ENCODE peak calls at places on chromosomes 4 and X, in six cellular contexts. X is HCT116, O is IMR-90, J is fibroblast of lung, F is NT2/D1, G is adipocyte. M is an unnamed sample.

GRCh38 chrX:439719-440118 is 53.0 kb upstream of the PPP2R3B start:
- DNase-seq in O (no peak), F (no peak), G (no peak), X (no peak), J (no peak), M (no peak)

GRCh38 chrX:34632404-34632803 is 24.7 kb downstream of the TMEM47 start:
- DNase-seq in F (no peak), O (no peak), J (no peak), X (no peak), G (no peak), M (no peak)

GRCh38 chr4:41160010-41160789 is 54.1 kb downstream of the APBB2 start:
- DNase-seq in O (peak), F (no peak), J (peak), G (peak), X (peak), M (no peak)

GRCh38 chr4:147137280-147137679 is 191.6 kb upstream of the TTC29 start:
- DNase-seq in X (no peak), O (no peak), F (no peak), J (no peak), G (no peak), M (no peak)

GRCh38 chrX:102085706-102086105 is 39.8 kb upstream of the TCEAL2 start:
- DNase-seq in O (no peak), F (no peak), G (no peak), J (no peak), X (no peak), M (no peak)

GRCh38 chr4:42371306-42372063 is 25.8 kb upstream of the SHISA3 start:
- DNase-seq in O (peak), J (peak), X (peak), G (peak), F (peak), M (peak)

GRCh38 chrX:72128183-72128834 is 3.4 kb downstream of the RTL5 start:
- DNase-seq in O (no peak), G (no peak), X (no peak), J (no peak), F (no peak), M (no peak)

GRCh38 chr4:10622728-10623127 is 61.8 kb downstream of the CLNK start:
- DNase-seq in F (no peak), X (peak), O (no peak), G (no peak), J (no peak), M (no peak)

GRCh38 chr4:38765391-38765790 is 17.4 kb downstream of the TLR10 start:
- DNase-seq in X (no peak), J (peak), F (no peak), O (peak), G (no peak), M (no peak)

GRCh38 chr4:15855804-15856475 is 77.8 kb downstream of the CD38 start:
- DNase-seq in J (no peak), F (no peak), X (no peak), O (no peak), G (no peak), M (peak)

GRCh38 chrX:84415155-84415554 is 87.1 kb downstream of the HDX start:
- DNase-seq in J (no peak), F (no peak), O (no peak), X (no peak), G (no peak), M (no peak)

GRCh38 chrX:48703642-48704481 is 7.3 kb downstream of the SUV39H1 start:
- DNase-seq in X (no peak), O (peak), F (no peak), J (peak), G (no peak), M (no peak)

GRCh38 chr4:108029321-108029720 is 39.6 kb downstream of the HADH start:
- DNase-seq in G (no peak), J (no peak), X (no peak), F (no peak), O (no peak), M (no peak)

GRCh38 chr4:82705881-82706280 is 92.7 kb downstream of the SCD5 start:
- DNase-seq in X (no peak), O (no peak), G (peak), F (no peak), J (peak), M (no peak)

GRCh38 chrX:13533726-13534125 is 35.7 kb upstream of the EGFL6 start:
- DNase-seq in G (peak), O (peak), F (no peak), J (peak), X (no peak), M (no peak)

GRCh38 chr4:108110450-108110849 is 58.3 kb downstream of the LEF1 start:
- DNase-seq in G (no peak), X (no peak), O (no peak), J (no peak), F (no peak), M (no peak)

GRCh38 chr4:182809417-182810102 is 107.6 kb downstream of the DCTD start:
- DNase-seq in X (peak), F (no peak), J (peak), G (no peak), O (no peak), M (no peak)

GRCh38 chr4:74523076-74523475 is 78.1 kb downstream of the AREG start:
- DNase-seq in X (no peak), J (peak), G (no peak), O (no peak), F (no peak), M (no peak)

GRCh38 chr4:157114671-157115070 is 38.7 kb downstream of the GLRB start:
- DNase-seq in X (no peak), G (no peak), J (no peak), F (no peak), O (no peak), M (no peak)

GRCh38 chr4:54661686-54662085 is 3.9 kb downstream of the KIT start:
- DNase-seq in O (peak), J (peak), X (no peak), G (peak), F (no peak), M (no peak)

GRCh38 chr4:69038582-69038981 is 57.7 kb upstream of the UGT2B7 start:
- DNase-seq in X (peak), F (no peak), O (peak), J (peak), G (no peak), M (no peak)

GRCh38 chr4:128292349-128292748 is 4.7 kb upstream of the PGRMC2 start:
- DNase-seq in X (no peak), F (no peak), O (no peak), J (no peak), G (no peak), M (no peak)

GRCh38 chr4:24974252-24974580 is 56.5 kb downstream of the LGI2 start:
- DNase-seq in O (no peak), X (no peak), G (no peak), F (no peak), J (no peak), M (no peak)

GRCh38 chr4:176910646-176911045 is 117.9 kb upstream of the VEGFC start:
- DNase-seq in J (no peak), G (no peak), F (no peak), X (no peak), O (no peak), M (no peak)

GRCh38 chrX:150365051-150365952 is 2.2 kb downstream of the MAMLD1 start:
- DNase-seq in X (peak), O (peak), F (no peak), J (peak), G (peak), M (no peak)

GRCh38 chr4:67751260-67751659 is 2.9 kb downstream of the GNRHR start:
- DNase-seq in X (no peak), O (peak), F (no peak), G (peak), J (peak), M (no peak)

GRCh38 chr4:110046588-110047049 is 133.9 kb downstream of the EGF start:
- DNase-seq in X (peak), G (peak), O (peak), J (peak), F (no peak), M (no peak)

GRCh38 chr4:24274401-24275035 is 309.8 kb downstream of the DHX15 start:
- DNase-seq in F (no peak), O (peak), J (peak), G (no peak), X (no peak), M (no peak)

GRCh38 chrX:135484636-135485289 is 35.7 kb upstream of the INTS6L start:
- DNase-seq in X (peak), J (peak), F (no peak), G (peak), O (peak), M (no peak)

GRCh38 chr4:8675383-8675782 is 82.8 kb downstream of the CPZ start:
- DNase-seq in X (no peak), O (peak), J (no peak), F (peak), G (peak), M (no peak)

GRCh38 chr4:159828687-159829086 is 725.8 kb downstream of the RAPGEF2 start:
- DNase-seq in J (no peak), G (no peak), X (no peak), O (no peak), F (no peak), M (no peak)

GRCh38 chr4:101527186-101527585 is 179.9 kb upstream of the PPP3CA start:
- DNase-seq in O (no peak), G (no peak), F (no peak), X (no peak), J (peak), M (no peak)

GRCh38 chrX:39855748-39856129 is 242.0 kb downstream of the BCOR start:
- DNase-seq in J (peak), X (peak), F (no peak), O (peak), G (peak), M (no peak)

GRCh38 chrX:16212024-16212423 is 44.7 kb downstream of the MAGEB17 start:
- DNase-seq in J (peak), F (no peak), G (peak), X (no peak), O (peak), M (no peak)

GRCh38 chr4:55074386-55074785 is 51.0 kb downstream of the KDR start:
- DNase-seq in O (no peak), X (no peak), F (no peak), J (peak), G (no peak), M (no peak)

GRCh38 chrX:10126834-10127233 is 29.9 kb upstream of the CLCN4 start:
- DNase-seq in J (no peak), X (no peak), O (no peak), G (no peak), F (no peak), M (no peak)

GRCh38 chrX:50100188-50100587 is 100.6 kb downstream of the AKAP4 start:
- DNase-seq in G (peak), O (no peak), J (no peak), X (no peak), F (no peak), M (no peak)
- H3K9ac ChIP-seq in G (no peak), O (no peak), J (no peak), X (no peak), F (no peak), M (no peak)

GRCh38 chr4:2417765-2418651 is at the start of gene ZFYVE28:
- DNase-seq in J (no peak), X (no peak), O (no peak), F (no peak), G (no peak), M (no peak)
- H3K9ac ChIP-seq in J (peak), X (peak), O (no peak), F (peak), G (peak), M (peak)

GRCh38 chr4:32455231-32455630 is 1735.1 kb downstream of the PCDH7 start:
- DNase-seq in G (no peak), F (no peak), J (peak), O (no peak), X (no peak), M (no peak)
- H3K9ac ChIP-seq in G (no peak), F (no peak), J (no peak), O (no peak), X (no peak), M (no peak)

GRCh38 chr4:112099701-112100289 is 45.5 kb upstream of the FAM241A start:
- DNase-seq in F (no peak), J (peak), G (peak), X (peak), O (peak), M (peak)
- H3K9ac ChIP-seq in F (no peak), J (no peak), G (no peak), X (no peak), O (no peak), M (no peak)

DNA sequence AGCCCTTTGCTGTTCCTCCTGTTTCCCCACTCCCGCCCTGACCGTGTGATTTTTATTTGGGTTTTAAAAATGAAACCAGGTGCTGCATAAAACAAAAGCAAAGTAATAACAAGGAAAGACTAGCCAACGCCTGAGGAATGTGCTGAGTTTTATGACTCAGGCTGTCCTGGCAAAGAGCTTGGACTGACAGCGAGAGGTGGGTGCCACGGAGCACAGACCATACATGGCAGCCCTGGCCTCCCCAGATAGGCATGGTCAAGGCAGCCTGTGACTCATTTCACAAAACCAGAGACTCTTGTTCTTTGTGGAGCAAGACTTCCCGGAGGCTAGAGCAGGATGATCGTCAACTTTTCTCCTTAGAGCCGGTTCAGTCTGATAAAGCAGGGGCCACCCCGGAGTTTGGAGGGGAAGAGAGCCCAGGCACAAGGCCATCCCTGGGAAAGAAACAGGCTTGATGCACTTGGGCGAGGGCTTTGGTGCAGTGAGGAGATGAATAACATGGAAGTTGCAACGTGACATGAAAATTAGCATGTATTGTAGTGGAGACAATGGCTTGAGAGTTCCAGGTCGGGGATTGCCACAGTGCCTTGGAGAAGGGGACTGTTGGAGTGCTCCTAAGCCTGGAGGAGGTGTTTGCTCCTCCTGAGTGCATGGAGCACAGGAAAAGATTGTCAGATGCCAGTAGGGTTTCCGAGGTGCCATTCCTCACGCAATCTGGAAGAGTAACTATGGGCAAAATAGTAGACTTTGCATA is 54.8 kb downstream of the C4orf51 start:
- DNase-seq in F (no peak), O (peak), X (no peak), J (peak), G (peak), M (no peak)
- H3K9ac ChIP-seq in F (no peak), O (peak), X (peak), J (peak), G (peak), M (no peak)

GRCh38 chr4:80012291-80012690 is 60.7 kb downstream of the ANTXR2 start:
- DNase-seq in O (no peak), G (peak), F (no peak), J (no peak), X (no peak), M (no peak)
- H3K9ac ChIP-seq in O (no peak), G (peak), F (no peak), J (no peak), X (no peak), M (no peak)

GRCh38 chr4:126839066-126839465 is 793.7 kb upstream of the INTU start:
- DNase-seq in F (no peak), G (peak), J (peak), O (peak), X (no peak), M (no peak)
- H3K9ac ChIP-seq in F (no peak), G (no peak), J (no peak), O (no peak), X (no peak), M (no peak)

GRCh38 chr4:188109157-188109755 is at the start of gene TRIML2:
- DNase-seq in X (peak), F (peak), O (no peak), J (no peak), G (no peak), M (no peak)

GRCh38 chr4:188110036-188110435 is 633 bp upstream of the TRIML2 start:
- DNase-seq in O (no peak), G (no peak), X (no peak), J (no peak), F (no peak), M (no peak)

GRCh38 chr4:188110741-188111458 is 1.5 kb upstream of the TRIML2 start:
- DNase-seq in O (peak), J (no peak), X (no peak), F (no peak), G (peak), M (no peak)

GRCh38 chr4:188106454-188106853 is 2.9 kb downstream of the TRIML2 start:
- DNase-seq in J (no peak), X (no peak), G (no peak), F (no peak), O (no peak), M (no peak)

DNA sequence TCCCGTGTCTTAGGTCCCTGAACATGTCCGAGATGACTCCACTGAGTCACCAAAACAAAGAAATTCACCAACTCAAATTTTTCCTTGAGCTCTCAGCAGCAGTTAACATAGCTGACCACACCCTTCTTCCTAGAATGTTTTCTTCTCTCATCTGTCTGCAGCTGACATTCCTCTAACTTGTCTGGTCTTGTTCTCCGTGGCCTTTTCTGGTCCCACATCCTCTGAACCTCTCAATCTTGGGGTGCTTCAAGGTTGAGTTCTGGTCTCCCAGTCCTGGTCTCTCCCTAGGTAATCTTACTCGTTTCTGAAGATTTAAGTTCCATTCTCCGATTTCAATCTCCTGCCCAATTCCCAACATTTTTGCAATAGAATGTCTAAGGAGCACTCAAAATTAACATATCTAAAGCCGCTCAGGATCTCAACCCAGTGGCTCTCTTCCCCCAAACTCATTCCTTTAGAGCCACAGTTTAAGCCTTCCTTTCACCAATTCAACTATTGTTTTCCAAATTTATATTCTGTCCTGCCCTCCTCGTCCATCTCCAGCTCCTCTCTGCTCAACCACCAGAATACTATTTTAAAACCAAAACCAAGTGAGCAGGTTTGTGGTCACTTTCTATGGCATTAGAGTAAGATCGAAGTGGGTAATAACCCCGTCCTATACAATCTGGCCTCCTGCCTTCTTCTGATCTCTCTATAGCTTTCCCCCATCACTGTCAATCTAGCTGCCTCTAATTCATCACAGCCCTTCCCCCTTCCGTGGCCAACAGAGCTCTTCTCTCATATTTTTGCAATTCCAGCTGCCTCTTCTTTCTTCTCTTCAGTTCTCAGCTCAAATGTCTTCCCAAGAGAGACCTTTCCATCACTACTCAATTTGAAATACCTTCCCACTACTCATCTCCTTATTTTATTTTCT is 1.2 kb downstream of the TRIML2 start:
- DNase-seq in F (peak), J (peak), O (peak), G (peak), X (peak), M (no peak)
- H3K9ac ChIP-seq in F (peak), J (no peak), O (no peak), G (no peak), X (peak), M (no peak)

DNA sequence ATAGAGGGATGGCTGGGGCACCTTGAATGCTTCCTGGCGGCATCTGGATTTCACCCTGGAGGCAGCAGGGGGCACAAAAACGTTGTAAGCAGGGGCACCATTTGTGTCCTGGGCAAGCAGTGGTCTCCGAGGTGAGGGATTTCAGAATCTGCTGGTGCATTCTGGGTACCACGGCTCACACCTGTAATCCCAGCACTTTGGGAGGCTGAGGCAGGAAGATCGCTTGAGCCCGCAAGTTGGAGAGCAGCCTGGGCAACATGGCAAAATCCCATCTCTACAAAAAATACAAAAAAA is 16.8 kb upstream of the TBC1D14 start:
- DNase-seq in O (no peak), F (no peak), G (no peak), X (no peak), J (no peak), M (no peak)
- H3K9ac ChIP-seq in O (no peak), F (no peak), G (peak), X (no peak), J (no peak), M (no peak)

GRCh38 chr4:991451-992296 is 1.5 kb downstream of the SLC26A1 start:
- DNase-seq in J (no peak), F (no peak), O (no peak), G (no peak), X (no peak), M (no peak)
- H3K9ac ChIP-seq in J (no peak), F (no peak), O (no peak), G (no peak), X (peak), M (no peak)

M was measured in SK-N-MC.